ENCODE peak calls at places on chromosomes 3 and 15, in six cellular contexts. One of them, this sample, is unnamed.

GRCh38 chr3:73341272-73341671 is 279.8 kb downstream of the EBLN2 start:
- DNase-seq in NCI-H2081 treated with DMSO at 0.1 percent for 48 hours: no peak
- DNase-seq in activated gamma-delta T cell: no peak
- DNase-seq in CD4-positive, alpha-beta T cell: no peak
- DNase-seq in T-cell: no peak
- DNase-seq in AG08395: no peak
- DNase-seq in this sample: no peak

GRCh38 chr3:71026634-71027578 is 556.6 kb downstream of the FOXP1 start:
- DNase-seq in NCI-H2081 treated with DMSO at 0.1 percent for 48 hours: no peak
- DNase-seq in activated gamma-delta T cell: no peak
- DNase-seq in T-cell: no peak
- DNase-seq in CD4-positive, alpha-beta T cell: no peak
- DNase-seq in AG08395: no peak
- DNase-seq in this sample: no peak

GRCh38 chr15:46848704-46849103 is 868.6 kb upstream of the SEMA6D start:
- DNase-seq in AG08395: peak
- DNase-seq in T-cell: no peak
- DNase-seq in CD4-positive, alpha-beta T cell: no peak
- DNase-seq in activated gamma-delta T cell: no peak
- DNase-seq in NCI-H2081 treated with DMSO at 0.1 percent for 48 hours: no peak
- DNase-seq in this sample: no peak

GRCh38 chr3:53425936-53426335 is 68.5 kb upstream of the CACNA1D start:
- DNase-seq in activated gamma-delta T cell: no peak
- DNase-seq in NCI-H2081 treated with DMSO at 0.1 percent for 48 hours: no peak
- DNase-seq in CD4-positive, alpha-beta T cell: no peak
- DNase-seq in T-cell: no peak
- DNase-seq in AG08395: no peak
- DNase-seq in this sample: no peak

GRCh38 chr3:52248816-52249547 is 3.4 kb downstream of the PPM1M start:
- DNase-seq in T-cell: no peak
- DNase-seq in activated gamma-delta T cell: no peak
- DNase-seq in AG08395: no peak
- DNase-seq in CD4-positive, alpha-beta T cell: peak
- DNase-seq in NCI-H2081 treated with DMSO at 0.1 percent for 48 hours: no peak
- DNase-seq in this sample: peak

GRCh38 chr15:66863382-66864085 is 161.5 kb downstream of the SMAD6 start:
- DNase-seq in T-cell: no peak
- DNase-seq in NCI-H2081 treated with DMSO at 0.1 percent for 48 hours: no peak
- DNase-seq in activated gamma-delta T cell: no peak
- DNase-seq in AG08395: no peak
- DNase-seq in CD4-positive, alpha-beta T cell: no peak
- DNase-seq in this sample: peak

GRCh38 chr15:46461416-46461815 is 826.6 kb downstream of the SQOR start:
- DNase-seq in CD4-positive, alpha-beta T cell: no peak
- DNase-seq in T-cell: no peak
- DNase-seq in activated gamma-delta T cell: no peak
- DNase-seq in AG08395: peak
- DNase-seq in NCI-H2081 treated with DMSO at 0.1 percent for 48 hours: no peak
- DNase-seq in this sample: no peak

GRCh38 chr3:183966361-183966791 is 51.3 kb downstream of the ABCC5 start:
- DNase-seq in NCI-H2081 treated with DMSO at 0.1 percent for 48 hours: no peak
- DNase-seq in AG08395: no peak
- DNase-seq in CD4-positive, alpha-beta T cell: no peak
- DNase-seq in T-cell: no peak
- DNase-seq in activated gamma-delta T cell: no peak
- DNase-seq in this sample: no peak

GRCh38 chr15:52349062-52349700 is 53.6 kb upstream of the MYO5C start:
- DNase-seq in AG08395: peak
- DNase-seq in NCI-H2081 treated with DMSO at 0.1 percent for 48 hours: no peak
- DNase-seq in activated gamma-delta T cell: no peak
- DNase-seq in T-cell: no peak
- DNase-seq in CD4-positive, alpha-beta T cell: no peak
- DNase-seq in this sample: no peak

GRCh38 chr3:141261472-141262171 is 30.0 kb downstream of the PXYLP1 start:
- DNase-seq in activated gamma-delta T cell: no peak
- DNase-seq in AG08395: no peak
- DNase-seq in NCI-H2081 treated with DMSO at 0.1 percent for 48 hours: no peak
- DNase-seq in T-cell: no peak
- DNase-seq in CD4-positive, alpha-beta T cell: no peak
- DNase-seq in this sample: no peak

GRCh38 chr3:99579965-99580364 is 58.4 kb upstream of the COL8A1 start:
- DNase-seq in AG08395: no peak
- DNase-seq in activated gamma-delta T cell: no peak
- DNase-seq in NCI-H2081 treated with DMSO at 0.1 percent for 48 hours: no peak
- DNase-seq in CD4-positive, alpha-beta T cell: no peak
- DNase-seq in T-cell: no peak
- DNase-seq in this sample: no peak

GRCh38 chr15:73518180-73518862 is 75.4 kb downstream of the REC114 start:
- DNase-seq in T-cell: no peak
- DNase-seq in NCI-H2081 treated with DMSO at 0.1 percent for 48 hours: no peak
- DNase-seq in activated gamma-delta T cell: no peak
- DNase-seq in AG08395: no peak
- DNase-seq in CD4-positive, alpha-beta T cell: no peak
- DNase-seq in this sample: no peak

GRCh38 chr15:83164409-83165404 is 42.9 kb downstream of the HDGFL3 start:
- DNase-seq in AG08395: no peak
- DNase-seq in T-cell: no peak
- DNase-seq in CD4-positive, alpha-beta T cell: no peak
- DNase-seq in NCI-H2081 treated with DMSO at 0.1 percent for 48 hours: no peak
- DNase-seq in activated gamma-delta T cell: no peak
- DNase-seq in this sample: no peak

GRCh38 chr3:71109241-71109976 is 474.1 kb downstream of the FOXP1 start:
- DNase-seq in CD4-positive, alpha-beta T cell: no peak
- DNase-seq in activated gamma-delta T cell: no peak
- DNase-seq in T-cell: no peak
- DNase-seq in AG08395: peak
- DNase-seq in NCI-H2081 treated with DMSO at 0.1 percent for 48 hours: no peak
- DNase-seq in this sample: no peak

This sample was measured in left lobe of liver.